ENCODE peak calls at places on chromosome 10, in five cellular contexts. One of them, this sample, is unnamed.

GRCh38 chr10:123009105-123009805 is 449 bp downstream of the ACADSB start:
- DNase-seq in dorsolateral prefrontal cortex: peak; percentile 22
- DNase-seq in WERI-Rb-1: peak; percentile 8
- DNase-seq in CD8-positive, alpha-beta T cell: peak; percentile 16
- DNase-seq in stromal cell of bone marrow: no peak
- DNase-seq in this sample: no peak

GRCh38 chr10:71064413-71065118 is 147.8 kb upstream of the UNC5B start:
- DNase-seq in dorsolateral prefrontal cortex: no peak
- DNase-seq in WERI-Rb-1: no peak
- DNase-seq in CD8-positive, alpha-beta T cell: no peak
- DNase-seq in stromal cell of bone marrow: no peak
- DNase-seq in this sample: no peak

GRCh38 chr10:70578371-70578947 is 24.1 kb downstream of the PRF1 start:
- DNase-seq in dorsolateral prefrontal cortex: no peak
- DNase-seq in WERI-Rb-1: no peak
- DNase-seq in CD8-positive, alpha-beta T cell: peak; percentile 54
- DNase-seq in stromal cell of bone marrow: no peak
- DNase-seq in this sample: no peak

GRCh38 chr10:117131390-117132327 is 6.4 kb downstream of the VAX1 start:
- DNase-seq in dorsolateral prefrontal cortex: no peak
- DNase-seq in WERI-Rb-1: no peak
- DNase-seq in CD8-positive, alpha-beta T cell: no peak
- DNase-seq in stromal cell of bone marrow: no peak
- DNase-seq in this sample: no peak

GRCh38 chr10:127907411-127908105 is 655 bp downstream of the PTPRE start:
- DNase-seq in dorsolateral prefrontal cortex: no peak
- DNase-seq in WERI-Rb-1: no peak
- DNase-seq in CD8-positive, alpha-beta T cell: no peak
- DNase-seq in stromal cell of bone marrow: no peak
- DNase-seq in this sample: peak; percentile 47

GRCh38 chr10:71320592-71320991 is 1.5 kb downstream of the SLC29A3 start:
- DNase-seq in dorsolateral prefrontal cortex: no peak
- DNase-seq in WERI-Rb-1: no peak
- DNase-seq in CD8-positive, alpha-beta T cell: no peak
- DNase-seq in stromal cell of bone marrow: no peak
- DNase-seq in this sample: no peak

GRCh38 chr10:48542471-48543210 is 62.2 kb downstream of the ARHGAP22 start:
- DNase-seq in dorsolateral prefrontal cortex: no peak
- DNase-seq in WERI-Rb-1: no peak
- DNase-seq in CD8-positive, alpha-beta T cell: no peak
- DNase-seq in stromal cell of bone marrow: no peak
- DNase-seq in this sample: no peak

GRCh38 chr10:82813856-82814255 is 938.9 kb downstream of the NRG3 start:
- DNase-seq in dorsolateral prefrontal cortex: no peak
- DNase-seq in WERI-Rb-1: no peak
- DNase-seq in CD8-positive, alpha-beta T cell: no peak
- DNase-seq in stromal cell of bone marrow: peak; percentile 4
- DNase-seq in this sample: no peak

GRCh38 chr10:25061711-25062455 is 45.5 kb downstream of the THNSL1 start:
- DNase-seq in dorsolateral prefrontal cortex: no peak
- DNase-seq in WERI-Rb-1: no peak
- DNase-seq in CD8-positive, alpha-beta T cell: no peak
- DNase-seq in stromal cell of bone marrow: no peak
- DNase-seq in this sample: no peak

GRCh38 chr10:86688398-86688921 is 20.1 kb downstream of the LDB3 start:
- DNase-seq in dorsolateral prefrontal cortex: peak; percentile 56
- DNase-seq in WERI-Rb-1: peak; percentile 64
- DNase-seq in CD8-positive, alpha-beta T cell: peak; percentile 27
- DNase-seq in stromal cell of bone marrow: peak; percentile 54
- DNase-seq in this sample: peak; percentile 22

GRCh38 chr10:121436630-121437311 is 161.5 kb downstream of the FGFR2 start:
- DNase-seq in dorsolateral prefrontal cortex: peak; percentile 17
- DNase-seq in WERI-Rb-1: no peak
- DNase-seq in CD8-positive, alpha-beta T cell: no peak
- DNase-seq in stromal cell of bone marrow: no peak
- DNase-seq in this sample: no peak

GRCh38 chr10:72353028-72353962 is 1.4 kb downstream of the DNAJB12 start:
- DNase-seq in dorsolateral prefrontal cortex: peak; percentile 57
- DNase-seq in WERI-Rb-1: peak; percentile 80
- DNase-seq in CD8-positive, alpha-beta T cell: no peak
- DNase-seq in stromal cell of bone marrow: no peak
- DNase-seq in this sample: no peak

GRCh38 chr10:110912374-110912773 is 6.6 kb downstream of the BBIP1 start:
- DNase-seq in dorsolateral prefrontal cortex: no peak
- DNase-seq in WERI-Rb-1: no peak
- DNase-seq in CD8-positive, alpha-beta T cell: no peak
- DNase-seq in stromal cell of bone marrow: no peak
- DNase-seq in this sample: no peak

GRCh38 chr10:70135046-70135445 is 2.4 kb upstream of the AIFM2 start:
- DNase-seq in dorsolateral prefrontal cortex: no peak
- DNase-seq in WERI-Rb-1: no peak
- DNase-seq in CD8-positive, alpha-beta T cell: no peak
- DNase-seq in stromal cell of bone marrow: no peak
- DNase-seq in this sample: no peak

GRCh38 chr10:104300002-104300735 is 31.2 kb downstream of the GSTO2 start:
- DNase-seq in dorsolateral prefrontal cortex: no peak
- DNase-seq in WERI-Rb-1: no peak
- DNase-seq in CD8-positive, alpha-beta T cell: no peak
- DNase-seq in stromal cell of bone marrow: peak; percentile 97
- DNase-seq in this sample: peak; percentile 84

GRCh38 chr10:123997013-123997412 is 96.4 kb downstream of the CHST15 start:
- DNase-seq in dorsolateral prefrontal cortex: no peak
- DNase-seq in WERI-Rb-1: no peak
- DNase-seq in CD8-positive, alpha-beta T cell: no peak
- DNase-seq in stromal cell of bone marrow: no peak
- DNase-seq in this sample: no peak

GRCh38 chr10:125190414-125190813 is 30.1 kb upstream of the CTBP2 start:
- DNase-seq in dorsolateral prefrontal cortex: no peak
- DNase-seq in WERI-Rb-1: no peak
- DNase-seq in CD8-positive, alpha-beta T cell: no peak
- DNase-seq in stromal cell of bone marrow: no peak
- DNase-seq in this sample: no peak

GRCh38 chr10:116143673-116144072 is 129.3 kb downstream of the GFRA1 start:
- DNase-seq in dorsolateral prefrontal cortex: no peak
- DNase-seq in WERI-Rb-1: no peak
- DNase-seq in CD8-positive, alpha-beta T cell: no peak
- DNase-seq in stromal cell of bone marrow: no peak
- DNase-seq in this sample: no peak

GRCh38 chr10:49360271-49361177 is 35.4 kb downstream of the DRGX start:
- DNase-seq in dorsolateral prefrontal cortex: no peak
- DNase-seq in WERI-Rb-1: no peak
- DNase-seq in CD8-positive, alpha-beta T cell: no peak
- DNase-seq in stromal cell of bone marrow: no peak
- DNase-seq in this sample: no peak

GRCh38 chr10:11610151-11610854 is 1.1 kb downstream of the USP6NL start:
- DNase-seq in dorsolateral prefrontal cortex: no peak
- DNase-seq in WERI-Rb-1: no peak
- DNase-seq in CD8-positive, alpha-beta T cell: no peak
- DNase-seq in stromal cell of bone marrow: no peak
- DNase-seq in this sample: no peak

GRCh38 chr10:130751851-130752250 is 559.7 kb downstream of the TCERG1L start:
- DNase-seq in dorsolateral prefrontal cortex: no peak
- DNase-seq in WERI-Rb-1: no peak
- DNase-seq in CD8-positive, alpha-beta T cell: no peak
- DNase-seq in stromal cell of bone marrow: no peak
- DNase-seq in this sample: no peak